ENCODE peak calls at places on chromosomes 5 and 9, in four cellular contexts. A is PC-3, V is neuronal stem cell, Z is uterus. O is an unnamed sample.

GRCh38 chr5:149011084-149011483 is 51.8 kb downstream of the SH3TC2 start:
- DNase-seq in A (peak), Z (no peak), V (no peak), O (no peak)

GRCh38 chr5:150787659-150788058 is 9.1 kb downstream of the SMIM3 start:
- DNase-seq in A (no peak), V (no peak), Z (no peak), O (no peak)

GRCh38 chr5:168721966-168722365 is 142.8 kb upstream of the PANK3 start:
- DNase-seq in A (no peak), Z (no peak), V (no peak), O (no peak)

GRCh38 chr9:20941177-20941690 is 90.2 kb downstream of the HACD4 start:
- DNase-seq in V (peak), Z (peak), A (peak), O (no peak)

GRCh38 chr9:13088734-13089427 is 190.6 kb downstream of the MPDZ start:
- DNase-seq in V (peak), A (peak), Z (no peak), O (no peak)

GRCh38 chr9:34010979-34011378 is 37.7 kb downstream of the UBAP2 start:
- DNase-seq in A (peak), Z (no peak), V (no peak), O (no peak)

GRCh38 chr5:1100652-1101574 is 10.9 kb downstream of the SLC12A7 start:
- DNase-seq in V (no peak), Z (no peak), A (no peak), O (no peak)

GRCh38 chr5:76414788-76415187 is 11.7 kb downstream of the IQGAP2 start:
- DNase-seq in V (no peak), Z (no peak), A (no peak), O (no peak)

GRCh38 chr5:31362931-31363568 is 168.8 kb downstream of the DROSHA start:
- DNase-seq in Z (no peak), V (no peak), A (peak), O (no peak)

GRCh38 chr9:86943871-86944240 is 3.5 kb downstream of the GAS1 start:
- DNase-seq in A (no peak), Z (no peak), V (no peak), O (no peak)

GRCh38 chr9:70563437-70564204 is 149.2 kb upstream of the KLF9 start:
- DNase-seq in A (no peak), V (no peak), Z (no peak), O (no peak)

GRCh38 chr9:115369322-115369957 is 251.5 kb upstream of the TNC start:
- DNase-seq in Z (no peak), A (no peak), V (no peak), O (no peak)

GRCh38 chr5:66337827-66338226 is 193.7 kb downstream of the SREK1 start:
- DNase-seq in V (no peak), A (no peak), Z (no peak), O (no peak)

GRCh38 chr9:2248768-2249167 is 233.6 kb downstream of the SMARCA2 start:
- DNase-seq in A (no peak), V (no peak), Z (no peak), O (no peak)

GRCh38 chr5:133742370-133743036 is 130.2 kb upstream of the FSTL4 start:
- DNase-seq in V (no peak), Z (no peak), A (no peak), O (no peak)

GRCh38 chr9:91421987-91422765 is 1.5 kb downstream of the NFIL3 start:
- DNase-seq in Z (no peak), V (peak), A (no peak), O (no peak)

GRCh38 chr9:91422832-91423711 is 560 bp downstream of the NFIL3 start:
- DNase-seq in V (peak), Z (peak), A (peak), O (peak)

GRCh38 chr9:91420471-91421021 is 3.1 kb downstream of the NFIL3 start:
- DNase-seq in V (no peak), A (no peak), Z (no peak), O (no peak)

GRCh38 chr9:91419222-91420191 is 4.1 kb downstream of the NFIL3 start:
- DNase-seq in Z (peak), A (peak), V (no peak), O (no peak)

DNA sequence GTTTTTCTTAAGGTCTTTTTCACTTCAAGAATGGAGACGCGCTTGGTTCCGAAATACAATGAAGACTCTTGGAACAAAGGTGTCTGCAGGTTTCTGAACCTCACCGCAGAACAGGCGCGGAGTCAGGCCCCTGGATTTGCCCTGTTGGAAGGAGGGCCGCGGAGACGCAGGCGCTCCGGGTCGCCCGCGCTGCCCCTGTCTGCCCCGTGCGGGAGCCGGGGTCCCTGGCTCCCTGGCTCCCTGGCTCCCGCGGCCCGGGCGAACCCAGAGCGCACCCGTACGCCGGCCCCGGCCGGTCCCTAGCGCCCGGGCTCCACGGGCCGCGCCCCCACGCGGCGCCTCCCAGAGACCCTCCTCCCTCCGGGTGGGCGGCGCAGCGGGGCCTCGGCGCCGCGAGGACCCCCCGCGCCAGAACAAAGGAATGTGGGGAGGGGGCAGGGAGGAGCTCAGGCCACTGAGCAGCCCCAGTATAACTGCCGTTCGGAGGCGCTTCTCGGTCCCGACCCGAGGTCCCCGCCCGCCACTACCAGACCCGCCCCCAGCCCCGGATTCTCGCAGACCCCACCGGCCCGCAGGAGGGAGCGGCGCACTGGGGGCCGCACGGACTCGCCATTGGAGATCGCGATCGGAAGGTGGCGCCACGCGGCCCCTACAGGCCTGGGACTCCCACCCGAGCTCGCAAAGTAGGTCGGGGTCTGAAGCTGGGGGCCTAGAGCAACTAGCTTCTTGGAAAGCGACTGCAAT is 2.4 kb downstream of the NFIL3 start:
- DNase-seq in Z (peak), V (peak), A (no peak), O (no peak)
- H3K27ac ChIP-seq in Z (peak), V (no peak), A (peak), O (peak)

GRCh38 chr5:88888291-88888690 is 5.3 kb upstream of the MEF2C start:
- DNase-seq in A (no peak), V (no peak), Z (no peak), O (no peak)
- H3K27ac ChIP-seq in A (no peak), V (no peak), Z (peak), O (no peak)

GRCh38 chr9:32136700-32137339 is 247.6 kb upstream of the ACO1 start:
- DNase-seq in A (no peak), V (no peak), Z (no peak), O (peak)
- H3K27ac ChIP-seq in A (no peak), V (no peak), Z (no peak), O (no peak)

GRCh38 chr5:177356756-177357458 is 817 bp upstream of the RGS14 start:
- DNase-seq in V (no peak), Z (no peak), A (no peak), O (no peak)
- H3K27ac ChIP-seq in V (no peak), Z (no peak), A (no peak), O (no peak)